ENCODE peak calls at places on chromosomes 12 and 14, in nine cellular contexts. One of them, this sample, is unnamed.

GRCh38 chr12:4421590-4422031 is 24.0 kb downstream of the FGF6 start:
- DNase-seq in NCI-H510A treated with DMSO at 0.1 percent for 48 hours: peak; percentile 9
- DNase-seq in retina: peak; percentile 35
- DNase-seq in GM03348: peak; percentile 69
- DNase-seq in T1000: no peak
- DNase-seq in fibroblast of gingiva: no peak
- DNase-seq in left colon: no peak
- DNase-seq in colonic mucosa: no peak
- DNase-seq in fibroblast of lung: peak; percentile 39
- DNase-seq in this sample: no peak

GRCh38 chr14:90412058-90412457 is 15.2 kb downstream of the CALM1 start:
- DNase-seq in NCI-H510A treated with DMSO at 0.1 percent for 48 hours: no peak
- DNase-seq in fibroblast of gingiva: no peak
- DNase-seq in GM03348: peak; percentile 59
- DNase-seq in colonic mucosa: no peak
- DNase-seq in left colon: no peak
- DNase-seq in retina: no peak
- DNase-seq in T1000: no peak
- DNase-seq in fibroblast of lung: no peak
- DNase-seq in this sample: no peak

GRCh38 chr14:22059201-22059600 is 385.6 kb upstream of the OR4E1 start:
- DNase-seq in NCI-H510A treated with DMSO at 0.1 percent for 48 hours: no peak
- DNase-seq in GM03348: no peak
- DNase-seq in T1000: no peak
- DNase-seq in colonic mucosa: no peak
- DNase-seq in left colon: no peak
- DNase-seq in retina: no peak
- DNase-seq in fibroblast of lung: no peak
- DNase-seq in fibroblast of gingiva: no peak
- DNase-seq in this sample: no peak

GRCh38 chr14:101849125-101849524 is 87.6 kb downstream of the PPP2R5C start:
- DNase-seq in retina: no peak
- DNase-seq in T1000: no peak
- DNase-seq in left colon: peak; percentile 44
- DNase-seq in fibroblast of gingiva: no peak
- DNase-seq in fibroblast of lung: no peak
- DNase-seq in GM03348: no peak
- DNase-seq in NCI-H510A treated with DMSO at 0.1 percent for 48 hours: no peak
- DNase-seq in colonic mucosa: peak; percentile 47
- DNase-seq in this sample: no peak

GRCh38 chr12:56297400-56297799 is 2.7 kb downstream of the CS start:
- DNase-seq in fibroblast of lung: no peak
- DNase-seq in colonic mucosa: no peak
- DNase-seq in retina: no peak
- DNase-seq in left colon: no peak
- DNase-seq in T1000: no peak
- DNase-seq in NCI-H510A treated with DMSO at 0.1 percent for 48 hours: no peak
- DNase-seq in GM03348: no peak
- DNase-seq in fibroblast of gingiva: no peak
- DNase-seq in this sample: no peak

GRCh38 chr14:105859717-105860614 is 333.6 kb downstream of the TMEM121 start:
- DNase-seq in NCI-H510A treated with DMSO at 0.1 percent for 48 hours: no peak
- DNase-seq in colonic mucosa: no peak
- DNase-seq in T1000: no peak
- DNase-seq in fibroblast of lung: no peak
- DNase-seq in GM03348: no peak
- DNase-seq in retina: no peak
- DNase-seq in left colon: no peak
- DNase-seq in fibroblast of gingiva: no peak
- DNase-seq in this sample: no peak

GRCh38 chr12:108616941-108617858 is 16.5 kb downstream of the SELPLG start:
- DNase-seq in T1000: peak; percentile 15
- DNase-seq in fibroblast of lung: no peak
- DNase-seq in left colon: peak; percentile 35
- DNase-seq in retina: no peak
- DNase-seq in colonic mucosa: no peak
- DNase-seq in fibroblast of gingiva: no peak
- DNase-seq in GM03348: no peak
- DNase-seq in NCI-H510A treated with DMSO at 0.1 percent for 48 hours: no peak
- DNase-seq in this sample: peak; percentile 49

GRCh38 chr12:120118710-120119097 is 2.2 kb upstream of the RAB35 start:
- DNase-seq in NCI-H510A treated with DMSO at 0.1 percent for 48 hours: no peak
- DNase-seq in T1000: no peak
- DNase-seq in left colon: no peak
- DNase-seq in GM03348: peak; percentile 56
- DNase-seq in fibroblast of gingiva: peak; percentile 28
- DNase-seq in colonic mucosa: no peak
- DNase-seq in retina: no peak
- DNase-seq in fibroblast of lung: no peak
- DNase-seq in this sample: no peak

GRCh38 chr12:28171356-28172060 is 18.7 kb upstream of the CCDC91 start:
- DNase-seq in retina: no peak
- DNase-seq in colonic mucosa: no peak
- DNase-seq in NCI-H510A treated with DMSO at 0.1 percent for 48 hours: no peak
- DNase-seq in fibroblast of gingiva: no peak
- DNase-seq in T1000: no peak
- DNase-seq in GM03348: peak; percentile 18
- DNase-seq in fibroblast of lung: no peak
- DNase-seq in left colon: no peak
- DNase-seq in this sample: no peak

GRCh38 chr12:97024393-97024792 is 117.3 kb downstream of the NEDD1 start:
- DNase-seq in T1000: no peak
- DNase-seq in fibroblast of lung: no peak
- DNase-seq in colonic mucosa: no peak
- DNase-seq in left colon: no peak
- DNase-seq in GM03348: no peak
- DNase-seq in NCI-H510A treated with DMSO at 0.1 percent for 48 hours: no peak
- DNase-seq in retina: no peak
- DNase-seq in fibroblast of gingiva: no peak
- DNase-seq in this sample: no peak

GRCh38 chr12:24361860-24362581 is 412.6 kb upstream of the SOX5 start:
- DNase-seq in GM03348: no peak
- DNase-seq in colonic mucosa: no peak
- DNase-seq in retina: no peak
- DNase-seq in fibroblast of gingiva: no peak
- DNase-seq in T1000: no peak
- DNase-seq in left colon: no peak
- DNase-seq in fibroblast of lung: no peak
- DNase-seq in NCI-H510A treated with DMSO at 0.1 percent for 48 hours: peak; percentile 22
- DNase-seq in this sample: no peak

GRCh38 chr12:95557625-95558024 is 6.3 kb upstream of the USP44 start:
- DNase-seq in fibroblast of lung: no peak
- DNase-seq in fibroblast of gingiva: no peak
- DNase-seq in NCI-H510A treated with DMSO at 0.1 percent for 48 hours: no peak
- DNase-seq in GM03348: no peak
- DNase-seq in T1000: no peak
- DNase-seq in left colon: no peak
- DNase-seq in colonic mucosa: no peak
- DNase-seq in retina: no peak
- DNase-seq in this sample: no peak

This sample was measured in MG63.